ENCODE peak calls at places on chromosomes 11 and 22, in five cellular contexts. G is cardiac muscle cell; W is psoas muscle; D is lower lobe of right lung; R is CD8-positive, alpha-beta memory T cell. Q is an unnamed sample.

GRCh38 chr11:17822021-17822781 is 87.6 kb downstream of the KCNC1 start:
- DNase-seq in W (no peak), D (no peak), R (no peak), G (no peak), Q (no peak)

GRCh38 chr22:30876221-30876751 is 92.3 kb downstream of the MORC2 start:
- DNase-seq in W (peak; percentile 41), G (no peak), R (no peak), D (peak; percentile 23), Q (no peak)

GRCh38 chr11:72307439-72307838 is 63.5 kb upstream of the PHOX2A start:
- DNase-seq in D (no peak), W (no peak), R (no peak), G (no peak), Q (no peak)

GRCh38 chr22:26852176-26852575 is 194.8 kb downstream of the MIAT start:
- DNase-seq in W (no peak), G (peak; percentile 59), D (no peak), R (no peak), Q (peak; percentile 48)

GRCh38 chr22:36391648-36392047 is 3.9 kb upstream of the MYH9 start:
- DNase-seq in W (no peak), D (no peak), R (no peak), G (no peak), Q (no peak)

GRCh38 chr11:106077609-106078517 is at the start of gene AASDHPPT:
- DNase-seq in D (no peak), W (no peak), G (peak; percentile 65), R (no peak), Q (peak; percentile 39)

GRCh38 chr22:37775785-37776638 is 31.7 kb upstream of the GCAT start:
- DNase-seq in R (no peak), W (no peak), D (no peak), G (no peak), Q (no peak)

GRCh38 chr11:1852885-1853284 is at the start of gene LSP1:
- DNase-seq in R (peak; percentile 91), D (peak; percentile 80), W (peak; percentile 55), G (no peak), Q (no peak)

GRCh38 chr11:85806876-85807275 is 4.1 kb downstream of the SYTL2 start:
- DNase-seq in R (no peak), D (no peak), W (no peak), G (no peak), Q (no peak)

DNA sequence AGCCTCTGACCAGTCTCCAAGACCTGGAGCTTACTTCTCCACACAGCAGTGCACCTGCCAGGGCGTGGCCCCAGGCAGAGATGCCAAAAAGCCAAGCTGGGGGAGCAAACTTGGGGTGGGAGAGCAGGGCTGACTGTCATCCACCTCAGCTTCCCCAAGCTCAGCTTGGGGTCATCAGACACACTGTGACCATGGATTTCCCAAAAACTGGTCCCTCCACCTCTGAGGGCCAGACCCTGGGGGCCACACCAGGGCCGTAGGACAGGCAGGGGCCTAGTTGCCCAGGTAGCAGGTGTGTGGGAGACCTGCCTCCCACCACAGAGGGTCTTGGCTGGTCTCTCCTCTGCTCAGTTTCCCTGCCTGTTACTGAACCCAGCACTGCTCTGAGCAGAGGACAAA is 30.6 kb downstream of the ARVCF start:
- DNase-seq in W (peak; percentile 31), D (no peak), G (no peak), R (no peak), Q (no peak)
- H3K4me3 ChIP-seq in W (peak overlapping the region; percentile 82), D (peak overlapping the region; percentile 83), G (peak overlapping the region; percentile 68), R (no peak overlapping the region), Q (peak overlapping the region; percentile 57)

GRCh38 chr11:117054382-117054781 is 43.8 kb downstream of the SIK3 start:
- DNase-seq in R (no peak), D (no peak), G (no peak), W (no peak), Q (no peak)

GRCh38 chr11:117057727-117058126 is 40.5 kb downstream of the SIK3 start:
- DNase-seq in G (no peak), W (no peak), R (no peak), D (no peak), Q (no peak)

GRCh38 chr11:117052196-117053149 is 45.8 kb downstream of the SIK3 start:
- DNase-seq in R (no peak), D (no peak), G (no peak), W (no peak), Q (peak; percentile 96)

GRCh38 chr11:117057317-117057716 is 40.9 kb downstream of the SIK3 start:
- DNase-seq in R (no peak), D (no peak), G (no peak), W (no peak), Q (no peak)

DNA sequence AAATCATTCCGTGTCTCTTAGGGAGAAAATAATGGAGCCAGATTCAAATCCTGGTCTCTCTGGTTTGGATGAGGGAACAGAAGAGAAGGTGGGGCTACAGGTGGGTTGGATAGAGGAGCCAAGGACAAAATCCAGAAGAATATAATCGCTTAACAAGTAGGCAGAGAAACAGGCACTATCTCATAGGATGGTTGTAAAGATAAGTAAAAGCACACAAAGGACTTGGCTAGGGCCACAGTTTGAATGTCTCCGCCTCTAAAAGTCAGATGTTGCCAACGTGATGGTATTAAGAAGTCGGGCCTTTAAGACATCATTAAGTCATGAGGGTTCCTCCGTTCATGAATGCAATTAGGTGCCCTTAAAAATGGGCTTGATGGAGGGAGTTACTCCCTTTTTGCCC is 42.8 kb downstream of the SIK3 start:
- DNase-seq in D (no peak), R (no peak), W (no peak), G (no peak), Q (no peak)
- H3K4me1 ChIP-seq in D (peaks cover 18% of the 10 kb centered on the region), R (no peaks in the 10 kb centered on the region), W (peaks cover 21% of the 10 kb centered on the region), G (no peaks in the 10 kb centered on the region), Q (peaks cover 29% of the 10 kb centered on the region)

DNA sequence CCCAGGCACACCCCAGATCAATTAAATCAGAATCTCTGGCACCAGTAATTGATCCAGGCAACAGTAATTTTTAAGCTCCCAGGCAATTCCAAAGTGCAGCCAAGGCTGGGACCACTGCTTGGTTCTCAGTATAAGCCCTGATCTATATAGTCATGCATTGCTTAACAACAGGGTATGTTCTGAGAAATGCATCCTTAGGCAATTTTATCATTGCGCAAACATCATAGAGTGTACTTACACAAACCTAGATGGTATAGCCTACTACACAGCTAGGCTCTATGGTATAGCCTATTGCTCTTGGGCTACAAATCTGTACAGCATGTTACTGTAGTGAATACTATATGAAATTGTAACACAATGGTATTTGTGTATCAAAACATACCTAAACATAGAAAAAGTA is 649 bp upstream of the C11orf42 start:
- DNase-seq in G (no peak), R (no peak), W (no peak), D (no peak), Q (no peak)
- H3K9me3 ChIP-seq in G (no peaks in the 10 kb centered on the region), R (no peaks in the 10 kb centered on the region), W (no peaks in the 10 kb centered on the region), D (no peaks in the 10 kb centered on the region), Q (no peaks in the 10 kb centered on the region)

GRCh38 chr11:130391692-130392091 is 36.7 kb downstream of the ADAMTS8 start:
- DNase-seq in D (no peak), R (no peak), G (no peak), W (no peak), Q (no peak)

GRCh38 chr11:130383363-130384168 is 44.8 kb downstream of the ADAMTS8 start:
- DNase-seq in G (peak; percentile 41), W (peak; percentile 84), D (no peak), R (no peak), Q (no peak)

GRCh38 chr11:130389315-130389935 is 39.0 kb downstream of the ADAMTS8 start:
- DNase-seq in G (no peak), W (no peak), D (no peak), R (peak; percentile 76), Q (no peak)

GRCh38 chr11:130390071-130390758 is 38.2 kb downstream of the ADAMTS8 start:
- DNase-seq in G (peak; percentile 32), D (no peak), W (no peak), R (no peak), Q (no peak)

DNA sequence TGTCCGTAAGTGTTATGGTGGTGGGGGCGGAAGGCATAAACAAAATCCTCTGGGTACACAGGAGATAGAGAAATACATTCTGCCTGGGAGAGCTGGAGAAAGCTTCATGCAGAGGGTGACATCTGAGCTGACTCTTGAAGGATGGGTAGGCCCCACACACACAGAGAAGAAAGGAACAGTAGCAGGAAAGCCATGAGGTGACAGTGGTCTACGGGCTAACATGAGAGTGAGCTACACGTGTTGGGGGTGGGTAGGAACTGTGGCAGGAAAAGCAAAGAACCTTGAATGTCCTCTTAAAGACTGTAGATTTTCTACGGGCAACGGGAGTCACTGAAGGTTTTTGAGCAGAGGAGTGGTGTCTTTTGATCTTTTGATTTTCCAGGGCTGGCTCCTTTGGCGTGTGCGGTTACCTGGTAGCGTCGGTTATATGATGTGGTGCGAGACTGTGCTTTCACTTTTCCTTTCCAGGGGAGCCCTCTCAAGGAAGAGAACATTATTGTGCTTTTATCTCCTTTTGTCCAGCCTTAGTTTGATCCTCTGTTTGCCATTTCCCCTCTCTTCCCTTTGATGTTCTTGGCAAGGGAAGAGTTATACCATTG is 39.7 kb downstream of the ADAMTS8 start:
- DNase-seq in D (no peak), G (no peak), R (peak; percentile 54), W (no peak), Q (no peak)
- H3K4me3 ChIP-seq in D (peak overlapping the region; percentile 17), G (no peak overlapping the region), R (peak overlapping the region; percentile 52), W (no peak overlapping the region), Q (no peak overlapping the region)

GRCh38 chr22:32421484-32421883 is 9.4 kb upstream of the RTCB start:
- DNase-seq in R (no peak), G (no peak), W (no peak), D (no peak), Q (no peak)
- H3K4me1 ChIP-seq in R (no peaks in the 10 kb centered on the region), G (no peaks in the 10 kb centered on the region), W (no peaks in the 10 kb centered on the region), D (no peaks in the 10 kb centered on the region), Q (no peaks in the 10 kb centered on the region)

DNA sequence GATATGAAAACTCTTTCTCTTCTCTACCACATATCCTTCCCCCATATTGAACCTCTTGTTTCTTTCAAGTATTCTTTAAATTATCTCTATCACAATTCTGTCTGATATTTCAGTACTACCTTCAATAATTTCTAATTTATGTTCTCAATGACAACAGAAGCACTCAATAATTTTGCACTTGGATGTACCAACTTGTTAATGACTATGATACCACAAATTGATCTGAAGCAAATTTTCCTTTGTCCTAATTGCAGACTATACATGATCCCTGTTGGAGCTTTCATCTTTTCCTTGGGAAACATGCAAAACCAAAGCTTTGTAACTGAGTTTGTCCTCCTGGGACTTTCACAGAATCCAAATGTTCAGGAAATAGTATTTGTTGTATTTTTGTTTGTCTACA is at the start of gene OR4C15:
- DNase-seq in W (no peak), D (no peak), G (no peak), R (no peak), Q (no peak)
- H3K9me3 ChIP-seq in W (no peaks in the 10 kb centered on the region), D (no peaks in the 10 kb centered on the region), G (peaks cover 5% of the 10 kb centered on the region), R (no peaks in the 10 kb centered on the region), Q (no peaks in the 10 kb centered on the region)

GRCh38 chr11:118061401-118062125 is 15.3 kb upstream of the TMPRSS4 start:
- DNase-seq in R (no peak), W (no peak), D (no peak), G (no peak), Q (no peak)
- H3K4me3 ChIP-seq in R (no peak overlapping the region), W (no peak overlapping the region), D (no peak overlapping the region), G (no peak overlapping the region), Q (no peak overlapping the region)

DNA sequence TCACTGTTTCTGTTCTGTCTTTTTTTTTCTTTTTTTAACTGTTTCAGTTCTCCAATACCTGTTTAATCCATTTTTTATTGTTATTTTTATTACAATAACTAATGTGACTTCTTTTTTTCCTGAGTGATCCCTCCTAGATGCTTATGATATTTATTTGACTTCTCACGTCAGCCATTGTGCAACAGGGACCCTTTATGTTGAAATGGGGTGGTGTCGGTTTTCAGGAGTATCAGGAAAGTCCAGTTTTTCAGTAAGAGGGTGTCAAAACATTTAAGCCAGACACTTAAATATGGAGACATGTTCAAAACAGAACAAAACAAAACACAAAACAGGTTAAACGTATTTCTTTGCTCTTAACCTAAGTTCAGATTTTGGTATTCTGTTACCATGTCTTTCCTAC is 418.8 kb downstream of the DYNC2H1 start:
- DNase-seq in G (no peak), W (no peak), D (no peak), R (no peak), Q (no peak)
- H3K4me1 ChIP-seq in G (peaks cover 6% of the 10 kb centered on the region), W (no peaks in the 10 kb centered on the region), D (no peaks in the 10 kb centered on the region), R (no peaks in the 10 kb centered on the region), Q (no peaks in the 10 kb centered on the region)